ENCODE peak calls at places on chromosomes 2 and 18, in six cellular contexts. N, Y, S, I, W and X are unnamed samples.

GRCh38 chr2:177106212-177106611 is 106.4 kb upstream of the HNRNPA3 start:
- DNase-seq in N (peak; percentile 52), Y (no peak), S (no peak), I (no peak), W (no peak), X (peak; percentile 43)

GRCh38 chr2:227653419-227653818 is 13.2 kb upstream of the SCYGR5 start:
- DNase-seq in N (no peak), Y (no peak), S (no peak), I (peak; percentile 32), W (no peak), X (no peak)

GRCh38 chr2:206275274-206276160 is 1.1 kb downstream of the ZDBF2 start:
- DNase-seq in N (peak; percentile 72), Y (peak; percentile 37), S (no peak), I (no peak), W (peak; percentile 6), X (peak; percentile 15)

GRCh38 chr2:207951734-207952480 is 73.4 kb downstream of the PLEKHM3 start:
- DNase-seq in N (peak; percentile 18), Y (no peak), S (no peak), I (no peak), W (no peak), X (peak; percentile 19)

GRCh38 chr2:115414461-115414860 is 972.0 kb downstream of the DPP10 start:
- DNase-seq in N (no peak), Y (no peak), S (no peak), I (no peak), W (no peak), X (no peak)

GRCh38 chr18:49521251-49521650 is 34.2 kb upstream of the C18orf32 start:
- DNase-seq in N (peak; percentile 52), Y (no peak), S (no peak), I (no peak), W (no peak), X (peak; percentile 36)

GRCh38 chr2:164981217-164981990 is 26.1 kb upstream of the SLC38A11 start:
- DNase-seq in N (no peak), Y (no peak), S (no peak), I (no peak), W (peak; percentile 44), X (no peak)

GRCh38 chr18:37445368-37445767 is 120.2 kb downstream of the CELF4 start:
- DNase-seq in N (no peak), Y (no peak), S (no peak), I (no peak), W (no peak), X (no peak)

GRCh38 chr2:8676191-8676914 is 5.5 kb upstream of the ID2 start:
- DNase-seq in N (peak; percentile 63), Y (peak; percentile 82), S (no peak), I (no peak), W (peak; percentile 38), X (no peak)

GRCh38 chr2:231743376-231744116 is 35.2 kb downstream of the PTMA start:
- DNase-seq in N (no peak), Y (peak; percentile 11), S (no peak), I (no peak), W (no peak), X (no peak)

GRCh38 chr2:120914839-120915521 is 179.3 kb downstream of the GLI2 start:
- DNase-seq in N (no peak), Y (peak; percentile 95), S (no peak), I (peak; percentile 90), W (peak; percentile 88), X (peak; percentile 63)

GRCh38 chr2:105789745-105790466 is 45.2 kb downstream of the NCK2 start:
- DNase-seq in N (no peak), Y (peak; percentile 90), S (peak; percentile 30), I (no peak), W (peak; percentile 28), X (no peak)

GRCh38 chr18:44955825-44956224 is 275.1 kb downstream of the SETBP1 start:
- DNase-seq in N (no peak), Y (no peak), S (no peak), I (no peak), W (no peak), X (no peak)

GRCh38 chr2:86065512-86065911 is 40.2 kb downstream of the POLR1A start:
- DNase-seq in N (no peak), Y (no peak), S (no peak), I (no peak), W (no peak), X (no peak)

GRCh38 chr2:51597086-51597485 is 565.2 kb upstream of the NRXN1 start:
- DNase-seq in N (peak; percentile 51), Y (no peak), S (no peak), I (no peak), W (no peak), X (peak; percentile 15)

GRCh38 chr2:152762202-152762601 is 43.8 kb downstream of the ARL6IP6 start:
- DNase-seq in N (no peak), Y (peak; percentile 3), S (no peak), I (peak; percentile 94), W (no peak), X (no peak)

GRCh38 chr2:192123847-192124246 is 70.9 kb downstream of the TMEFF2 start:
- DNase-seq in N (no peak), Y (no peak), S (no peak), I (no peak), W (no peak), X (no peak)

GRCh38 chr2:177397501-177398289 is 5.1 kb downstream of the AGPS start:
- DNase-seq in N (no peak), Y (peak; percentile 35), S (no peak), I (peak; percentile 61), W (peak; percentile 84), X (no peak)

GRCh38 chr2:230798769-230799399 is 65.9 kb upstream of the ITM2C start:
- DNase-seq in N (peak; percentile 80), Y (peak; percentile 19), S (no peak), I (no peak), W (peak; percentile 52), X (peak; percentile 51)

GRCh38 chr2:26582890-26583289 is 58.3 kb downstream of the CIB4 start:
- DNase-seq in N (no peak), Y (no peak), S (no peak), I (no peak), W (no peak), X (no peak)

GRCh38 chr2:112547333-112547732 is 5.1 kb downstream of the POLR1B start:
- DNase-seq in N (no peak), Y (no peak), S (no peak), I (no peak), W (peak; percentile 91), X (no peak)

GRCh38 chr2:238875161-238875530 is 27.3 kb downstream of the TWIST2 start:
- DNase-seq in N (no peak), Y (no peak), S (no peak), I (no peak), W (no peak), X (no peak)

GRCh38 chr2:231450548-231450989 is 13.7 kb downstream of the NCL start:
- DNase-seq in N (no peak), Y (no peak), S (no peak), I (no peak), W (no peak), X (no peak)

GRCh38 chr18:63325086-63325686 is 5.6 kb upstream of the BCL2 start:
- DNase-seq in N (no peak), Y (no peak), S (no peak), I (no peak), W (no peak), X (no peak)

GRCh38 chr2:109655287-109655686 is 41.1 kb downstream of the SOWAHC start:
- DNase-seq in N (no peak), Y (no peak), S (no peak), I (no peak), W (no peak), X (no peak)

GRCh38 chr2:144320491-144320890 is 199.4 kb downstream of the ZEB2 start:
- DNase-seq in N (no peak), Y (peak; percentile 5), S (no peak), I (peak; percentile 39), W (peak; percentile 58), X (no peak)

GRCh38 chr18:66729459-66730239 is 125.8 kb upstream of the CDH19 start:
- DNase-seq in N (no peak), Y (no peak), S (no peak), I (no peak), W (no peak), X (no peak)

GRCh38 chr2:236843604-236844003 is 242.1 kb upstream of the COPS8 start:
- DNase-seq in N (no peak), Y (no peak), S (no peak), I (no peak), W (no peak), X (no peak)

GRCh38 chr18:40949138-40949949 is 1005.7 kb upstream of the PIK3C3 start:
- DNase-seq in N (no peak), Y (no peak), S (no peak), I (no peak), W (no peak), X (no peak)

GRCh38 chr18:10771053-10771709 is 245.4 kb downstream of the NAPG start:
- DNase-seq in N (no peak), Y (no peak), S (no peak), I (no peak), W (no peak), X (no peak)

GRCh38 chr18:48963555-48964480 is 13.1 kb upstream of the SMAD7 start:
- DNase-seq in N (no peak), Y (no peak), S (no peak), I (no peak), W (no peak), X (peak; percentile 4)

GRCh38 chr2:174120346-174120745 is 128.0 kb downstream of the OLA1 start:
- DNase-seq in N (no peak), Y (no peak), S (no peak), I (peak; percentile 55), W (peak; percentile 23), X (no peak)

GRCh38 chr2:227486688-227487087 is 14.7 kb downstream of the AGFG1 start:
- DNase-seq in N (no peak), Y (no peak), S (no peak), I (no peak), W (no peak), X (no peak)

GRCh38 chr18:26493021-26493420 is 55.3 kb downstream of the KCTD1 start:
- DNase-seq in N (no peak), Y (no peak), S (no peak), I (no peak), W (no peak), X (no peak)

GRCh38 chr18:3529597-3529996 is 79.6 kb downstream of the TGIF1 start:
- DNase-seq in N (no peak), Y (no peak), S (no peak), I (no peak), W (no peak), X (no peak)

GRCh38 chr2:65294701-65295100 is 67.1 kb downstream of the ACTR2 start:
- DNase-seq in N (no peak), Y (no peak), S (no peak), I (no peak), W (no peak), X (no peak)

GRCh38 chr2:218996937-218997336 is 3.7 kb upstream of the CRYBA2 start:
- DNase-seq in N (no peak), Y (no peak), S (no peak), I (no peak), W (no peak), X (no peak)

GRCh38 chr2:238380336-238380735 is 46.4 kb upstream of the ASB1 start:
- DNase-seq in N (no peak), Y (no peak), S (no peak), I (no peak), W (no peak), X (no peak)

GRCh38 chr2:12533337-12533736 is 183.4 kb upstream of the TRIB2 start:
- DNase-seq in N (no peak), Y (no peak), S (no peak), I (no peak), W (no peak), X (no peak)

GRCh38 chr2:203678971-203679370 is 27.5 kb upstream of the CD28 start:
- DNase-seq in N (no peak), Y (no peak), S (no peak), I (no peak), W (no peak), X (no peak)